ENCODE peak calls at places on chromosomes 6 and 20, in seven cellular contexts. Z, D, S, I, Y, T and H are unnamed samples.

GRCh38 chr6:408599-409102 is 17.1 kb downstream of the IRF4 start:
- DNase-seq in Y (no peak), D (no peak), I (peak; percentile 40), T (no peak), S (no peak), Z (peak; percentile 56), H (no peak)

GRCh38 chr20:43920797-43921196 is 6.1 kb downstream of the TOX2 start:
- DNase-seq in S (no peak), I (no peak), Z (no peak), Y (no peak), D (no peak), T (peak; percentile 61), H (no peak)

GRCh38 chr20:731891-732560 is 36.3 kb downstream of the SLC52A3 start:
- DNase-seq in Z (no peak), D (no peak), I (no peak), Y (no peak), S (no peak), T (no peak), H (no peak)

GRCh38 chr6:6825986-6826901 is 237.7 kb downstream of the LY86 start:
- DNase-seq in S (no peak), D (no peak), I (peak; percentile 49), Y (peak; percentile 62), Z (no peak), T (no peak), H (peak; percentile 24)

GRCh38 chr20:2446845-2447244 is 23.7 kb downstream of the SNRPB start:
- DNase-seq in Y (no peak), T (no peak), D (no peak), S (no peak), Z (no peak), I (no peak), H (no peak)

GRCh38 chr6:39980839-39981580 is 46.7 kb upstream of the MOCS1 start:
- DNase-seq in S (peak; percentile 38), D (peak; percentile 61), Y (peak; percentile 22), Z (peak; percentile 76), T (no peak), I (peak; percentile 23), H (no peak)

GRCh38 chr20:54475334-54476287 is at the start of gene DOK5:
- DNase-seq in S (no peak), D (no peak), Y (no peak), I (peak; percentile 44), Z (peak; percentile 38), T (no peak), H (no peak)

GRCh38 chr6:65819152-65819551 is 112.1 kb upstream of the EYS start:
- DNase-seq in I (no peak), S (no peak), Z (peak; percentile 3), Y (no peak), D (peak; percentile 0), T (no peak), H (no peak)

GRCh38 chr20:4151991-4152695 is 136.8 kb upstream of the RNF24 start:
- DNase-seq in Y (no peak), Z (no peak), S (no peak), D (no peak), I (no peak), T (peak; percentile 44), H (no peak)

GRCh38 chr20:43949248-43949647 is 34.6 kb downstream of the TOX2 start:
- DNase-seq in I (no peak), S (no peak), Y (no peak), Z (no peak), T (no peak), D (no peak), H (no peak)

GRCh38 chr6:110878751-110879539 is 4.4 kb downstream of the AMD1 start:
- DNase-seq in T (no peak), D (no peak), S (peak; percentile 26), Z (peak; percentile 30), Y (no peak), I (peak; percentile 70), H (no peak)

GRCh38 chr6:21256197-21256596 is 337.4 kb upstream of the SOX4 start:
- DNase-seq in S (no peak), I (no peak), D (no peak), Z (no peak), Y (no peak), T (no peak), H (no peak)